ENCODE peak calls at places on chromosomes 1 and 21, in ten cellular contexts. One of them, this sample, is unnamed.

GRCh38 chr1:190619724-190620123 is 142.1 kb upstream of the BRINP3 start:
- DNase-seq in suprapubic skin: no peak
- DNase-seq in spleen: no peak
- DNase-seq in adrenal gland: no peak
- DNase-seq in uterus: no peak
- DNase-seq in IMR-90: peak
- DNase-seq in GM12892: no peak
- DNase-seq in A549: no peak
- DNase-seq in esophagus squamous epithelium: no peak
- DNase-seq in body of pancreas: no peak
- DNase-seq in this sample: no peak

GRCh38 chr1:88333301-88333700 is 350.8 kb upstream of the PKN2 start:
- DNase-seq in suprapubic skin: no peak
- DNase-seq in spleen: no peak
- DNase-seq in adrenal gland: no peak
- DNase-seq in uterus: no peak
- DNase-seq in IMR-90: no peak
- DNase-seq in GM12892: no peak
- DNase-seq in A549: no peak
- DNase-seq in esophagus squamous epithelium: no peak
- DNase-seq in body of pancreas: no peak
- DNase-seq in this sample: no peak

GRCh38 chr1:241934181-241934815 is 23.3 kb upstream of the BECN2 start:
- DNase-seq in suprapubic skin: no peak
- DNase-seq in spleen: no peak
- DNase-seq in adrenal gland: peak
- DNase-seq in uterus: no peak
- DNase-seq in IMR-90: no peak
- DNase-seq in GM12892: no peak
- DNase-seq in A549: no peak
- DNase-seq in esophagus squamous epithelium: no peak
- DNase-seq in body of pancreas: peak
- DNase-seq in this sample: peak

GRCh38 chr21:38126677-38127271 is 130.0 kb upstream of the KCNJ15 start:
- DNase-seq in suprapubic skin: no peak
- DNase-seq in spleen: peak
- DNase-seq in adrenal gland: peak
- DNase-seq in uterus: no peak
- DNase-seq in IMR-90: peak
- DNase-seq in GM12892: peak
- DNase-seq in A549: peak
- DNase-seq in esophagus squamous epithelium: no peak
- DNase-seq in body of pancreas: peak
- DNase-seq in this sample: peak

GRCh38 chr1:27656157-27656893 is 15.7 kb downstream of the IFI6 start:
- DNase-seq in suprapubic skin: peak
- DNase-seq in spleen: peak
- DNase-seq in adrenal gland: peak
- DNase-seq in uterus: peak
- DNase-seq in IMR-90: peak
- DNase-seq in GM12892: no peak
- DNase-seq in A549: no peak
- DNase-seq in esophagus squamous epithelium: no peak
- DNase-seq in body of pancreas: no peak
- DNase-seq in this sample: peak

GRCh38 chr1:236063919-236064673 is 794 bp downstream of the NID1 start:
- DNase-seq in suprapubic skin: peak
- DNase-seq in spleen: peak
- DNase-seq in adrenal gland: peak
- DNase-seq in uterus: peak
- DNase-seq in IMR-90: peak
- DNase-seq in GM12892: no peak
- DNase-seq in A549: peak
- DNase-seq in esophagus squamous epithelium: no peak
- DNase-seq in body of pancreas: peak
- DNase-seq in this sample: peak

GRCh38 chr21:15254111-15254510 is 189.3 kb upstream of the NRIP1 start:
- DNase-seq in suprapubic skin: no peak
- DNase-seq in spleen: no peak
- DNase-seq in adrenal gland: no peak
- DNase-seq in uterus: no peak
- DNase-seq in IMR-90: no peak
- DNase-seq in GM12892: no peak
- DNase-seq in A549: no peak
- DNase-seq in esophagus squamous epithelium: no peak
- DNase-seq in body of pancreas: no peak
- DNase-seq in this sample: no peak

GRCh38 chr1:168225476-168226190 is at the start of gene SFT2D2:
- DNase-seq in suprapubic skin: peak
- DNase-seq in spleen: peak
- DNase-seq in adrenal gland: peak
- DNase-seq in uterus: peak
- DNase-seq in IMR-90: peak
- DNase-seq in GM12892: peak
- DNase-seq in A549: peak
- DNase-seq in esophagus squamous epithelium: peak
- DNase-seq in body of pancreas: peak
- DNase-seq in this sample: peak

GRCh38 chr1:30724175-30724574 is 790 bp upstream of the MATN1 start:
- DNase-seq in suprapubic skin: no peak
- DNase-seq in spleen: no peak
- DNase-seq in adrenal gland: no peak
- DNase-seq in uterus: no peak
- DNase-seq in IMR-90: no peak
- DNase-seq in GM12892: no peak
- DNase-seq in A549: no peak
- DNase-seq in esophagus squamous epithelium: no peak
- DNase-seq in body of pancreas: no peak
- DNase-seq in this sample: no peak

GRCh38 chr1:4553761-4554160 is 100.6 kb upstream of the AJAP1 start:
- DNase-seq in suprapubic skin: no peak
- DNase-seq in spleen: no peak
- DNase-seq in adrenal gland: no peak
- DNase-seq in uterus: no peak
- DNase-seq in IMR-90: no peak
- DNase-seq in GM12892: no peak
- DNase-seq in A549: no peak
- DNase-seq in esophagus squamous epithelium: no peak
- DNase-seq in body of pancreas: no peak
- DNase-seq in this sample: no peak

GRCh38 chr1:182080040-182080439 is 18.5 kb upstream of the ZNF648 start:
- DNase-seq in suprapubic skin: no peak
- DNase-seq in spleen: no peak
- DNase-seq in adrenal gland: no peak
- DNase-seq in uterus: no peak
- DNase-seq in IMR-90: no peak
- DNase-seq in GM12892: no peak
- DNase-seq in A549: no peak
- DNase-seq in esophagus squamous epithelium: no peak
- DNase-seq in body of pancreas: no peak
- DNase-seq in this sample: no peak

GRCh38 chr21:44087426-44088400 is 19.5 kb upstream of the PWP2 start:
- DNase-seq in suprapubic skin: peak
- DNase-seq in spleen: peak
- DNase-seq in adrenal gland: peak
- DNase-seq in uterus: no peak
- DNase-seq in IMR-90: no peak
- DNase-seq in GM12892: no peak
- DNase-seq in A549: no peak
- DNase-seq in esophagus squamous epithelium: no peak
- DNase-seq in body of pancreas: no peak
- DNase-seq in this sample: no peak

GRCh38 chr1:168504064-168504837 is 39.5 kb downstream of the XCL2 start:
- DNase-seq in suprapubic skin: peak
- DNase-seq in spleen: no peak
- DNase-seq in adrenal gland: peak
- DNase-seq in uterus: no peak
- DNase-seq in IMR-90: peak
- DNase-seq in GM12892: no peak
- DNase-seq in A549: no peak
- DNase-seq in esophagus squamous epithelium: no peak
- DNase-seq in body of pancreas: peak
- DNase-seq in this sample: no peak

GRCh38 chr1:201505505-201505893 is 1.4 kb downstream of the CSRP1 start:
- DNase-seq in suprapubic skin: no peak
- DNase-seq in spleen: no peak
- DNase-seq in adrenal gland: no peak
- DNase-seq in uterus: peak
- DNase-seq in IMR-90: peak
- DNase-seq in GM12892: no peak
- DNase-seq in A549: no peak
- DNase-seq in esophagus squamous epithelium: no peak
- DNase-seq in body of pancreas: no peak
- DNase-seq in this sample: peak
- TF ChIP-seq POLR2A in suprapubic skin: no peak
- TF ChIP-seq POLR2A in spleen: no peak
- TF ChIP-seq POLR2A in adrenal gland: peak
- TF ChIP-seq POLR2A in uterus: no peak
- TF ChIP-seq POLR2A in IMR-90: peak
- TF ChIP-seq POLR2A in GM12892: no peak
- TF ChIP-seq POLR2A in A549: no peak
- TF ChIP-seq POLR2A in esophagus squamous epithelium: peak
- TF ChIP-seq POLR2A in body of pancreas: peak
- TF ChIP-seq POLR2A in this sample: peak

DNA sequence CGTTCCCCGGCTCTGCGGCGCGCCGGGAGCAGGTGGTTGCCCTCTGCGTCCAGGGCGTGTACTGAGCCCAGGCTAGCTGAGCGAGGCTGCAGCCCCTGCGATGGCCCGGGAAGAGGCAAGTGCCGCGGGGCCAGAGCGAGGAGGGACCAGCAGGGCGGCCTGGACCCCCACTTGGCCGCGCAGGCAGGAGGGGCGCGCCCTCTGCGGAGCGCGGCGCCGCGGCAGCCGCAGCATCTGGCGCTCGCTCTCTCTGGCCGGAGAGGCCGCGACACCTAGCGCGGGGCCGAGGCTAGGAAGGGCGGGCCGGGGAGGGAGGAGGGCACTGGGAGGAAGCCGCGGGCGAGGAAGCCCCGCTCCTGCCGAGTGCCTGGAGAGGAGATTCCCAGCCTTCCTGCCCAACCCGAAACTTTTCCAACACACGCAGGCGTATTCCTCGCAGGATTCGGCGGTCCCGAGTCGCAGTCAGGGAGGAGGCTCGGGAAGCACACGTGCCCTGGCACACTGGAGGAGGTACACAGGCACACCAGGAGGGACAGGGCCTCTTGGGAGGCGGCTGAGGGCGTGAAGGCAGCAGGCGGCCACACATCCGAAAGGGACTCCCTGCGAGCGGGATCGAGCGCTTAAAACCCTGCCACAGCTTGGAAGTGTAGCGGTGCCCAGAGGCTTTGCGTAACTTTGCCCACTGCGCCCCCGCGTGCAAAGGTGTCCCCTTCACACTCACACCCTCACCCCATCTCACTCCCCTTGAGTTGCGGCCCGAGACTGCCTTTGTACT is 4.8 kb upstream of the PROX1 start:
- DNase-seq in suprapubic skin: no peak
- DNase-seq in spleen: peak
- DNase-seq in adrenal gland: peak
- DNase-seq in uterus: no peak
- DNase-seq in IMR-90: no peak
- DNase-seq in GM12892: no peak
- DNase-seq in A549: no peak
- DNase-seq in esophagus squamous epithelium: no peak
- DNase-seq in body of pancreas: peak
- DNase-seq in this sample: no peak
- TF ChIP-seq POLR2A in suprapubic skin: no peak
- TF ChIP-seq POLR2A in spleen: no peak
- TF ChIP-seq POLR2A in adrenal gland: no peak
- TF ChIP-seq POLR2A in uterus: no peak
- TF ChIP-seq POLR2A in IMR-90: no peak
- TF ChIP-seq POLR2A in GM12892: no peak
- TF ChIP-seq POLR2A in A549: no peak
- TF ChIP-seq POLR2A in esophagus squamous epithelium: no peak
- TF ChIP-seq POLR2A in body of pancreas: peak
- TF ChIP-seq POLR2A in this sample: no peak

DNA sequence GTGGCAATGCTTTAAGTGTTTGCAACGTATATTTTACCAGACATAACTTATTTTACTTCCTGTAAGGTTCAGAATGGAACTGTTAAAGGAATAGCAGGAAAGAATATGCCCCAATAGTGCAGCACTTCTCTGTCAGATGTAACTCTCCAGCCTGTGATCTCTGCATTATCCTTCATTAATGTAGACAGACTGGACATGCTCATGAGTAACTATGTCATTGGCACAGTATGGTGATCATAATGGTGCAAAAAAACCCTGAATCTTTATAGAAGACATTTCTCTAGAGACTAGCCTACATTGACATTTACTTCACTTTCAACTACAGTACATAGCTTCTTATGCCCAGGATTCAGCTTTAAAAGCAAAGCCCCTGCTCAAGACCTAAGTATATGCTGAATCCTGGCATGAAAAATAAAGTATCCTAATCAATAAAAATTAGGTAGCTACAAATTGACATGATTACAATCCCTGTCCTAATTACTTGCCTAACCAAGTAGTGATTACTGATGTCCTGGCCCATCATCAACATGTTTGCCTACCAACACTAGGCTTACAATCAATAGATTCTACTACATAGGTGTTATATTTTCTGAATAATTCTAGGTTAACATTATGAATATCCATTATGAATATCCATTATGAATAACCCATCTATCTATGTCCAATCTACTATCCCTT is 13.9 kb downstream of the COX20 start:
- DNase-seq in suprapubic skin: no peak
- DNase-seq in spleen: no peak
- DNase-seq in adrenal gland: no peak
- DNase-seq in uterus: no peak
- DNase-seq in IMR-90: no peak
- DNase-seq in GM12892: no peak
- DNase-seq in A549: no peak
- DNase-seq in esophagus squamous epithelium: no peak
- DNase-seq in body of pancreas: no peak
- DNase-seq in this sample: no peak
- TF ChIP-seq POLR2A in suprapubic skin: no peak
- TF ChIP-seq POLR2A in spleen: no peak
- TF ChIP-seq POLR2A in adrenal gland: no peak
- TF ChIP-seq POLR2A in uterus: no peak
- TF ChIP-seq POLR2A in IMR-90: peak
- TF ChIP-seq POLR2A in GM12892: no peak
- TF ChIP-seq POLR2A in A549: no peak
- TF ChIP-seq POLR2A in esophagus squamous epithelium: no peak
- TF ChIP-seq POLR2A in body of pancreas: no peak
- TF ChIP-seq POLR2A in this sample: no peak

DNA sequence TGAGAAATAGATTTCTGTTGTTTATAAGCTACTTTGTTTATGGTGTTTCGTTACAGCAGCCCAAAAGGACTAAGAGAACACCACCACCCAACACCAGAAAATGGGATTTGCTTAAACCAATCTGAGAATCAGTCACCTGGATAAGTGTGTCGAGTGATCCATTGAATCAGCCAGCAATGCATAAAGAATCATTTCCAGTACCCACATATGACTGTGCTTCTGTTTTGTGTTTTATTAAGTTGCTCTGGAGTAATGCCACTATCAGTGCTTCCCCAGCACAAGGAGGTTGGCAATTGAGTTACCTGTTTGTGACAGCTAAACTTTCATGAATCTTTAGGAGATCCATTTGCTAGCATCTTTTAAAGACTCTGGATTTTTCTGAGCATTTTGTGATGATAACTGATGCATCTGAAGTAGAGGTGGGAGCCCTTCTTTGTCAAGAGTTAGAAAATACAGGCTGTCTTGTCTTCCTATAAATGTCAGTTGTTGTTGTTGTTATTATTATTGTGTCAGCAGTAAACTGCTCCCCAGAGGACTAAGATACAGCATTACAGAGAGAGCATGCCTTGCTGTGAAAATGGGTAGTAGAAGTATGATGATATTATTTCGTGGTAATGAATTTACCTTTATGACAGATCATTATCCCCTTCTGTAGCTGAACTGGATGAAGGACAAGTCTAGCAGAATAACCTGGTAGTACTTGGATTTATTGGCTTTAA is 225.2 kb downstream of the NFIA start:
- DNase-seq in suprapubic skin: no peak
- DNase-seq in spleen: no peak
- DNase-seq in adrenal gland: no peak
- DNase-seq in uterus: no peak
- DNase-seq in IMR-90: no peak
- DNase-seq in GM12892: no peak
- DNase-seq in A549: no peak
- DNase-seq in esophagus squamous epithelium: no peak
- DNase-seq in body of pancreas: no peak
- DNase-seq in this sample: no peak
- TF ChIP-seq POLR2A in suprapubic skin: no peak
- TF ChIP-seq POLR2A in spleen: no peak
- TF ChIP-seq POLR2A in adrenal gland: no peak
- TF ChIP-seq POLR2A in uterus: no peak
- TF ChIP-seq POLR2A in IMR-90: no peak
- TF ChIP-seq POLR2A in GM12892: no peak
- TF ChIP-seq POLR2A in A549: no peak
- TF ChIP-seq POLR2A in esophagus squamous epithelium: no peak
- TF ChIP-seq POLR2A in body of pancreas: no peak
- TF ChIP-seq POLR2A in this sample: no peak